ENCODE peak calls at places on chromosome 1, in eight cellular contexts. One of them, this sample, is unnamed.

GRCh38 chr1:94876362-94876761 is 50.5 kb downstream of the CNN3 start:
- DNase-seq in AG08395: peak
- DNase-seq in amniotic stem cell: no peak
- DNase-seq in body of pancreas: no peak
- DNase-seq in ELR: peak
- DNase-seq in IMR-90: peak
- DNase-seq in AG09319: no peak
- DNase-seq in Calu3: no peak
- DNase-seq in this sample: no peak

GRCh38 chr1:111399792-111400610 is 27.5 kb downstream of the OVGP1 start:
- DNase-seq in AG08395: peak
- DNase-seq in amniotic stem cell: peak
- DNase-seq in body of pancreas: peak
- DNase-seq in ELR: peak
- DNase-seq in IMR-90: peak
- DNase-seq in AG09319: peak
- DNase-seq in Calu3: peak
- DNase-seq in this sample: no peak

GRCh38 chr1:16014509-16015482 is 3.0 kb downstream of the HSPB7 start:
- DNase-seq in AG08395: no peak
- DNase-seq in amniotic stem cell: no peak
- DNase-seq in body of pancreas: peak
- DNase-seq in ELR: no peak
- DNase-seq in IMR-90: no peak
- DNase-seq in AG09319: no peak
- DNase-seq in Calu3: no peak
- DNase-seq in this sample: no peak

GRCh38 chr1:150555971-150556865 is 7.0 kb downstream of the ADAMTSL4 start:
- DNase-seq in AG08395: no peak
- DNase-seq in amniotic stem cell: no peak
- DNase-seq in body of pancreas: no peak
- DNase-seq in ELR: no peak
- DNase-seq in IMR-90: no peak
- DNase-seq in AG09319: no peak
- DNase-seq in Calu3: no peak
- DNase-seq in this sample: no peak

GRCh38 chr1:180366386-180367068 is 135.8 kb downstream of the ACBD6 start:
- DNase-seq in AG08395: no peak
- DNase-seq in amniotic stem cell: no peak
- DNase-seq in body of pancreas: no peak
- DNase-seq in ELR: peak
- DNase-seq in IMR-90: peak
- DNase-seq in AG09319: no peak
- DNase-seq in Calu3: no peak
- DNase-seq in this sample: no peak

GRCh38 chr1:64036549-64036948 is 166.9 kb upstream of the UBE2U start:
- DNase-seq in AG08395: no peak
- DNase-seq in amniotic stem cell: no peak
- DNase-seq in body of pancreas: no peak
- DNase-seq in ELR: no peak
- DNase-seq in IMR-90: no peak
- DNase-seq in AG09319: no peak
- DNase-seq in Calu3: no peak
- DNase-seq in this sample: no peak

GRCh38 chr1:13469343-13469742 is 44.5 kb downstream of the LRRC38 start:
- DNase-seq in AG08395: no peak
- DNase-seq in amniotic stem cell: no peak
- DNase-seq in body of pancreas: peak
- DNase-seq in ELR: no peak
- DNase-seq in IMR-90: no peak
- DNase-seq in AG09319: no peak
- DNase-seq in Calu3: no peak
- DNase-seq in this sample: no peak

GRCh38 chr1:214516434-214517326 is 34.7 kb downstream of the PTPN14 start:
- DNase-seq in AG08395: no peak
- DNase-seq in amniotic stem cell: no peak
- DNase-seq in body of pancreas: no peak
- DNase-seq in ELR: no peak
- DNase-seq in IMR-90: no peak
- DNase-seq in AG09319: no peak
- DNase-seq in Calu3: no peak
- DNase-seq in this sample: no peak

GRCh38 chr1:4424254-4424653 is 230.2 kb upstream of the AJAP1 start:
- DNase-seq in AG08395: no peak
- DNase-seq in amniotic stem cell: no peak
- DNase-seq in body of pancreas: no peak
- DNase-seq in ELR: no peak
- DNase-seq in IMR-90: no peak
- DNase-seq in AG09319: no peak
- DNase-seq in Calu3: no peak
- DNase-seq in this sample: no peak

GRCh38 chr1:198497326-198498220 is 42.9 kb downstream of the ATP6V1G3 start:
- DNase-seq in AG08395: no peak
- DNase-seq in amniotic stem cell: peak
- DNase-seq in body of pancreas: no peak
- DNase-seq in ELR: peak
- DNase-seq in IMR-90: peak
- DNase-seq in AG09319: no peak
- DNase-seq in Calu3: no peak
- DNase-seq in this sample: no peak

GRCh38 chr1:44988531-44989156 is 2.2 kb upstream of the EIF2B3 start:
- DNase-seq in AG08395: no peak
- DNase-seq in amniotic stem cell: no peak
- DNase-seq in body of pancreas: no peak
- DNase-seq in ELR: no peak
- DNase-seq in IMR-90: no peak
- DNase-seq in AG09319: no peak
- DNase-seq in Calu3: no peak
- DNase-seq in this sample: no peak

GRCh38 chr1:228398741-228399461 is 7.7 kb downstream of the TRIM11 start:
- DNase-seq in AG08395: no peak
- DNase-seq in amniotic stem cell: no peak
- DNase-seq in body of pancreas: no peak
- DNase-seq in ELR: no peak
- DNase-seq in IMR-90: no peak
- DNase-seq in AG09319: no peak
- DNase-seq in Calu3: no peak
- DNase-seq in this sample: no peak

GRCh38 chr1:180157108-180157507 is 2.4 kb downstream of the QSOX1 start:
- DNase-seq in AG08395: peak
- DNase-seq in amniotic stem cell: peak
- DNase-seq in body of pancreas: no peak
- DNase-seq in ELR: peak
- DNase-seq in IMR-90: peak
- DNase-seq in AG09319: no peak
- DNase-seq in Calu3: no peak
- DNase-seq in this sample: no peak

GRCh38 chr1:178310685-178311105 is 186.1 kb downstream of the CLEC20A start:
- DNase-seq in AG08395: peak
- DNase-seq in amniotic stem cell: peak
- DNase-seq in body of pancreas: peak
- DNase-seq in ELR: peak
- DNase-seq in IMR-90: peak
- DNase-seq in AG09319: peak
- DNase-seq in Calu3: peak
- DNase-seq in this sample: peak

GRCh38 chr1:20636785-20637347 is 3.6 kb downstream of the PINK1 start:
- DNase-seq in AG08395: no peak
- DNase-seq in amniotic stem cell: no peak
- DNase-seq in body of pancreas: no peak
- DNase-seq in ELR: no peak
- DNase-seq in IMR-90: no peak
- DNase-seq in AG09319: no peak
- DNase-seq in Calu3: no peak
- DNase-seq in this sample: no peak

This sample was measured in brain pericyte.